ENCODE peak calls at places on chromosomes 7 and 10, in six cellular contexts. H, W, R, K, A and I are unnamed samples.

GRCh38 chr10:6473901-6474370 is 106.1 kb downstream of the PRKCQ start:
- DNase-seq in H (no peak), W (peak), R (no peak), K (peak), A (no peak), I (no peak)

GRCh38 chr7:24573554-24574338 is 494 bp downstream of the PALS2 start:
- DNase-seq in H (peak), W (peak), R (peak), K (peak), A (peak), I (peak)

GRCh38 chr10:109740436-109740835 is 182.9 kb downstream of the XPNPEP1 start:
- DNase-seq in H (no peak), W (no peak), R (no peak), K (peak), A (no peak), I (no peak)

GRCh38 chr10:31927597-31928530 is 767 bp downstream of the ARHGAP12 start:
- DNase-seq in H (peak), W (peak), R (peak), K (peak), A (peak), I (peak)

GRCh38 chr7:98836811-98837631 is 32.8 kb downstream of the TMEM130 start:
- DNase-seq in H (peak), W (peak), R (peak), K (no peak), A (peak), I (peak)

GRCh38 chr10:94194256-94194655 is 168.5 kb downstream of the NOC3L start:
- DNase-seq in H (no peak), W (no peak), R (peak), K (peak), A (no peak), I (no peak)

GRCh38 chr7:112192236-112193154 is 13.7 kb downstream of the DOCK4 start:
- DNase-seq in H (no peak), W (peak), R (peak), K (peak), A (peak), I (no peak)

GRCh38 chr7:73613954-73614735 is 10.2 kb downstream of the MLXIPL start:
- DNase-seq in H (no peak), W (no peak), R (no peak), K (no peak), A (no peak), I (no peak)

GRCh38 chr7:47478926-47479791 is 102.8 kb downstream of the TNS3 start:
- DNase-seq in H (peak), W (peak), R (no peak), K (no peak), A (no peak), I (no peak)

GRCh38 chr10:73263948-73264347 is 11.5 kb upstream of the MRPS16 start:
- DNase-seq in H (no peak), W (peak), R (peak), K (peak), A (no peak), I (no peak)

GRCh38 chr7:97731736-97732370 is at the start of gene TAC1:
- DNase-seq in H (peak), W (no peak), R (no peak), K (no peak), A (peak), I (peak)

GRCh38 chr7:95396136-95397032 is at the start of gene PON3:
- DNase-seq in H (peak), W (peak), R (no peak), K (no peak), A (peak), I (no peak)

DNA sequence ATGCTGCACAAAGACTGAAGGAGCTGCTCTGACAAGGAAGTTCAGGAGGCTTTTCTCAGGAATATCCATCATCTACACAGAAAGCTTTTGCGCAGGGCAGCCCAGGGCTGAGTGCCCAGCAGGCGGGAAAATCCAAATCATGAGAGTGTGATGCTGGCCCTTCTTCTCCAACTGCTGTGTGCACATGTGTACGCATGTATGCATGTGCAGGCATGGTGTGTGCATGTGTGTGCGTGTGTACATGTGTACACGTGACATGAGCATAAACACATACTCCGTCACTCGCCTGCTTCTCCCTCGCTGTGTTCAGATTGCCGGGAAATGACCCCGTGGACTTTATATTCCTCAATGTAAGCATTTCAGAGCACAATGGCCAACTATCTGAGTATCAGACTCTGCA is 85.1 kb downstream of the PRPF18 start:
- DNase-seq in H (no peak), W (no peak), R (no peak), K (no peak), A (no peak), I (no peak)
- H3K4ac ChIP-seq in H (no peak), W (no peak), R (no peak), K (no peak), A (no peak), I (no peak)

GRCh38 chr10:99430451-99431189 is at the start of gene GOT1:
- DNase-seq in H (peak), W (peak), R (peak), K (peak), A (peak), I (peak)
- H3K4ac ChIP-seq in H (peak), W (peak), R (peak), K (peak), A (no peak), I (no peak)

GRCh38 chr7:128265906-128266300 is 24.8 kb downstream of the LEP start:
- DNase-seq in H (no peak), W (no peak), R (no peak), K (no peak), A (no peak), I (no peak)
- H3K4ac ChIP-seq in H (no peak), W (no peak), R (no peak), K (no peak), A (no peak), I (no peak)

GRCh38 chr10:102394801-102395676 is 466 bp upstream of the NFKB2 start:
- DNase-seq in H (peak), W (peak), R (peak), K (peak), A (peak), I (peak)
- H3K4ac ChIP-seq in H (no peak), W (peak), R (peak), K (peak), A (no peak), I (no peak)

DNA sequence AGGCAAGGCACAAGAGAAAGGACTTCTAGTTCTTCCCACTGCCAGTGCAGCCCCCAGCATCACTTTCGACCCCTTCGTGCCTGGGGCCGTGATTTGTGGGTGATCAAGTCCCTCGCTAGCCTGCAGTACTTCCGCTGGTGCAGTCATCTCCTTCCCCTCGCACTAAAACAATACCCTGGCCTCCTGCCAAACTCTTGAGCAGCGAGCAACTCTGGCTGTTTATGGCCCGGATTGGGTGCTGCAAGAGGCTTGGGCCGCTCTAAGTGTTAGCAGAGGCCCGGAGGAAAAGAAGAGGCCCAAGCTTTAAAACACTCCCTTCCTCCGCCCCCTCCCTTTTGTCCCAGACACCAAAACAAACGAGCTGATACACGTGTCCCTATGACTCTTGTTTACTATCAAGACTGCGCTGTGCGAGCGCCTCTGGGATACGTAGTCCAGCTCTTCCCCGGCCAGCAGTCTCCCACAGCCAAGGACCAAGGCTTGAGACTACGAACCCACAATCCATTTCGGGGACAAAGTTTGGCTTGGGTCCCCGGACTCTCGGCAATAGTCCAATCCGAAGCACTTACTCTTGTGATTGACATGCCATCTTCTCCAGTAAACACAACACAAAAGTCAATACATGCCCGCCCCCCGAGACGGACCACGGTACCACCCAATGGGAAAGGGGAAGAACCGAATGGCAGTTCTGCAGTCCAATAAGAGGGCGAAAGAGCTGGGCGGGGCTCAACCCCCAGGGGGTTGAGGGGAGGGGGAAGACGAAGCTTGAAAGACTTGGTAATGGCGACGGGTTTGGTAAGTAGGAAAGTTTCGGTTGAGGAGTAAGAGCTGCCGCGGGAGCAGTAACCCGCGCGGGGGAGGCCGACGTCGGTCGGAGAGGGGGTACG is at the start of gene HBP1:
- DNase-seq in H (peak), W (peak), R (peak), K (peak), A (peak), I (peak)
- H3K4ac ChIP-seq in H (no peak), W (peak), R (peak), K (peak), A (peak), I (no peak)

GRCh38 chr10:29621161-29621560 is 13.6 kb downstream of the SVIL start:
- DNase-seq in H (no peak), W (peak), R (peak), K (peak), A (peak), I (no peak)

GRCh38 chr10:29622382-29622885 is 12.3 kb downstream of the SVIL start:
- DNase-seq in H (no peak), W (no peak), R (no peak), K (peak), A (no peak), I (no peak)

GRCh38 chr10:29620112-29620690 is 14.6 kb downstream of the SVIL start:
- DNase-seq in H (no peak), W (no peak), R (no peak), K (no peak), A (no peak), I (no peak)

GRCh38 chr10:29627201-29628105 is 7.3 kb downstream of the SVIL start:
- DNase-seq in H (no peak), W (no peak), R (peak), K (peak), A (no peak), I (no peak)

GRCh38 chr10:29623797-29624196 is 11.0 kb downstream of the SVIL start:
- DNase-seq in H (no peak), W (peak), R (no peak), K (peak), A (no peak), I (no peak)
- H3K4ac ChIP-seq in H (no peak), W (no peak), R (no peak), K (no peak), A (no peak), I (no peak)

GRCh38 chr7:92447239-92448184 is at the start of gene GATAD1:
- DNase-seq in H (peak), W (peak), R (peak), K (peak), A (peak), I (peak)
- H3K4ac ChIP-seq in H (no peak), W (peak), R (peak), K (peak), A (peak), I (no peak)

DNA sequence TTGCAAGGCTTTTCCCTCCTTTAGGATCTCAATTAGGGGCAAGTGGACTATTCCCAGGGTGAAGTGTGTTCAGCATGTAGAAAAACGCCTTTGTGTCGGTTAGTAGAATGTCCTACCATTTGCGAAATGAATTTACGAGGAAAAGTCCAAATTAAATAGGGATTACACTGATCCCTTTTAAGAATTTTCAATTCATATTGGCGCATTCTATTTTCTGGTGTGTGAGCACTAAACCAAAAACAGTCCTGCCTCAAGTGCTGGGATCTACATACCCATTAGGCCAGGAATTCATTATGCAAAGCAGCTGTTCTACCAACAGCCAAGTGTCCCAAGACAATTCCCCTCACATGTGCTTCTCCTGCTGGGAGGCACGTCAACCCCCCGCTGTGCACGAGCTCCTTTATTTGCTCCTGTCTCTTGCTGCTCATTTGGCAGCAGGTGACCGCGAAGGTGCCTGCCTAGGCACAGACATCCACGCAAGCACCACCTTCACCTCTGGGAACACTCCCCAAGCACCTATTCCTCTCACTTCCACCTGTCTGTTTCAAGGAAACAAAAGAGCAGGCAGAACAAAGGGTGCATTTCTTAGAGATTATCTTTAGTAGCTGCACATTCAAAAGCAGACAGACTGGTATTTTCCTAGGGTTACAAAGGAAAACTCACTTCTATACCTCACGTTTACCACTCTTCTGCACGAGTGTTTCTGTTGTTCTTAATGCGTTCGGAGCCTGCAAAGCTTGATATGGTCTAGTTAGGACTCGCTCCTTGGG is 134.6 kb upstream of the FGFR2 start:
- DNase-seq in H (peak), W (no peak), R (no peak), K (no peak), A (peak), I (peak)
- H3K4ac ChIP-seq in H (no peak), W (no peak), R (no peak), K (no peak), A (no peak), I (no peak)

GRCh38 chr10:124650820-124651401 is 93.3 kb downstream of the FAM53B start:
- DNase-seq in H (no peak), W (no peak), R (no peak), K (no peak), A (no peak), I (no peak)
- H3K4ac ChIP-seq in H (no peak), W (no peak), R (no peak), K (peak), A (no peak), I (no peak)